ENCODE peak calls at places on chromosomes 5 and 9, in six cellular contexts. B, M, T, C, I and Q are unnamed samples.
A peak's percentile ranks its signal among the peaks of the same experiment; 100 is the strongest.

GRCh38 chr9:129575818-129576217 is 45.1 kb downstream of the C9orf50 start:
- DNase-seq in B (peak; percentile 35), M (no peak), T (no peak), C (peak; percentile 30), I (peak; percentile 33), Q (no peak)

GRCh38 chr9:116952434-116952805 is 265.3 kb downstream of the TRIM32 start:
- DNase-seq in B (no peak), M (no peak), T (no peak), C (peak; percentile 42), I (no peak), Q (no peak)

GRCh38 chr9:13823021-13823420 is 490.9 kb downstream of the NFIB start:
- DNase-seq in B (peak; percentile 30), M (no peak), T (no peak), C (no peak), I (no peak), Q (no peak)

GRCh38 chr9:8205580-8205979 is 406.0 kb upstream of the DMAC1 start:
- DNase-seq in B (no peak), M (no peak), T (no peak), C (no peak), I (peak; percentile 3), Q (no peak)

GRCh38 chr9:35529156-35529823 is 39.4 kb downstream of the RUSC2 start:
- DNase-seq in B (no peak), M (no peak), T (no peak), C (no peak), I (no peak), Q (no peak)

GRCh38 chr9:122562134-122562760 is 9.3 kb downstream of the OR1N2 start:
- DNase-seq in B (no peak), M (peak; percentile 75), T (no peak), C (no peak), I (no peak), Q (no peak)

GRCh38 chr5:143605403-143606005 is 202.0 kb upstream of the NR3C1 start:
- DNase-seq in B (peak; percentile 46), M (no peak), T (no peak), C (no peak), I (peak; percentile 32), Q (no peak)

GRCh38 chr9:132238026-132238972 is 76.4 kb downstream of the NTNG2 start:
- DNase-seq in B (no peak), M (no peak), T (no peak), C (no peak), I (no peak), Q (no peak)

GRCh38 chr9:4985376-4986266 is 549 bp downstream of the JAK2 start:
- DNase-seq in B (peak; percentile 45), M (peak; percentile 45), T (no peak), C (peak; percentile 72), I (peak; percentile 79), Q (peak; percentile 12)

GRCh38 chr9:128912270-128912853 is 8.4 kb upstream of the PHYHD1 start:
- DNase-seq in B (peak; percentile 94), M (peak; percentile 55), T (peak; percentile 38), C (peak; percentile 92), I (peak; percentile 70), Q (no peak)

GRCh38 chr5:91670565-91670964 is 287.4 kb upstream of the ARRDC3 start:
- DNase-seq in B (no peak), M (peak; percentile 49), T (peak; percentile 10), C (peak; percentile 60), I (no peak), Q (no peak)

GRCh38 chr9:136399176-136400037 is 563 bp downstream of the SNAPC4 start:
- DNase-seq in B (no peak), M (no peak), T (no peak), C (peak; percentile 39), I (peak; percentile 59), Q (no peak)

GRCh38 chr5:39171647-39172046 is 47.7 kb downstream of the FYB1 start:
- DNase-seq in B (no peak), M (no peak), T (no peak), C (no peak), I (no peak), Q (no peak)

GRCh38 chr5:96745025-96745424 is 62.7 kb downstream of the ERAP1 start:
- DNase-seq in B (no peak), M (no peak), T (no peak), C (no peak), I (no peak), Q (no peak)

GRCh38 chr5:177427919-177428573 is 1.6 kb downstream of the GRK6 start:
- DNase-seq in B (no peak), M (no peak), T (no peak), C (no peak), I (no peak), Q (no peak)

GRCh38 chr9:108937561-108938305 is 3.5 kb downstream of the ABITRAM start:
- DNase-seq in B (no peak), M (no peak), T (no peak), C (no peak), I (no peak), Q (no peak)

GRCh38 chr9:78811562-78812276 is 514.8 kb downstream of the PSAT1 start:
- DNase-seq in B (peak; percentile 61), M (no peak), T (no peak), C (peak; percentile 2), I (no peak), Q (no peak)

GRCh38 chr9:124949387-124949786 is 8.5 kb upstream of the GOLGA1 start:
- DNase-seq in B (no peak), M (no peak), T (no peak), C (no peak), I (no peak), Q (no peak)

GRCh38 chr5:61053937-61054336 is 108.3 kb downstream of the SMIM15 start:
- DNase-seq in B (peak; percentile 25), M (no peak), T (no peak), C (no peak), I (peak; percentile 32), Q (no peak)

GRCh38 chr5:61051267-61051666 is 106.3 kb downstream of the NDUFAF2 start:
- DNase-seq in B (peak; percentile 73), M (no peak), T (no peak), C (peak; percentile 47), I (peak; percentile 68), Q (no peak)

GRCh38 chr5:61048534-61048933 is 103.5 kb downstream of the NDUFAF2 start:
- DNase-seq in B (peak; percentile 92), M (no peak), T (no peak), C (no peak), I (peak; percentile 72), Q (no peak)

GRCh38 chr5:61055434-61056006 is 106.7 kb downstream of the SMIM15 start:
- DNase-seq in B (peak; percentile 72), M (no peak), T (no peak), C (peak; percentile 67), I (peak; percentile 69), Q (peak; percentile 42)

GRCh38 chr5:61052870-61053269 is 107.9 kb downstream of the NDUFAF2 start:
- DNase-seq in B (peak; percentile 91), M (no peak), T (no peak), C (peak; percentile 74), I (peak; percentile 82), Q (no peak)
- H3K9ac ChIP-seq in B (no peak overlapping the region), M (no peak overlapping the region), T (no peak overlapping the region), C (no peak overlapping the region), I (peak overlapping the region; percentile 28), Q (no peak overlapping the region)

GRCh38 chr5:149421372-149421685 is 42.2 kb upstream of the IL17B start:
- DNase-seq in B (no peak), M (no peak), T (no peak), C (no peak), I (peak; percentile 42), Q (no peak)
- H2BK15ac ChIP-seq in B (peak overlapping the region; percentile 45), M (no peak overlapping the region), T (no peak overlapping the region), C (no peak overlapping the region), I (peak overlapping the region; percentile 96), Q (peak overlapping the region; percentile 77)

GRCh38 chr5:151743535-151743934 is 14.9 kb downstream of the ATOX1 start:
- DNase-seq in B (peak; percentile 38), M (no peak), T (no peak), C (no peak), I (no peak), Q (no peak)
- H3K4me1 ChIP-seq in B (peaks cover 21% of the 10 kb centered on the region), M (peaks cover 7% of the 10 kb centered on the region), T (peaks cover 10% of the 10 kb centered on the region), C (peaks cover 8% of the 10 kb centered on the region), I (peaks cover 37% of the 10 kb centered on the region), Q (peaks cover 9% of the 10 kb centered on the region)

GRCh38 chr9:72442212-72442607 is 77.2 kb upstream of the ZFAND5 start:
- DNase-seq in B (peak; percentile 88), M (no peak), T (no peak), C (peak; percentile 92), I (peak; percentile 84), Q (no peak)
- H3K9ac ChIP-seq in B (no peak overlapping the region), M (no peak overlapping the region), T (no peak overlapping the region), C (no peak overlapping the region), I (no peak overlapping the region), Q (no peak overlapping the region)

DNA sequence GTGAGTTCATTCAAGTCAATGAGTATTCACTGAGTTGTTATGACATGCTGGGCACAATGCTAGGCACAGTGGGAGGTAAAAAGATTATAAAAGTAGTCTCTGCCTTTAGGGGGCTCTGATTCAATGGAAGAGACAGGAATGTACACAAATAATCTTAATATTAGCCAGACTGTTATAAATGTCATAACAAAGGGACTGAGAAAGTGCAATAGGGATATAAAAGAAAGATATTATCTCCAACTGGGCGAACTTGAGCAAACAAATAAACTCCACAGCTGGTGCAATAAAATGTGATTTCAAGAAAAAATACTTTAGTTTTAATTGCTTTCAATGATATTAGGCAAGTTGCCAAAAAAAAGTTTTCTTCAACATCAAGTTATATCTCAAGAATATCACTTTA is 755.2 kb downstream of the BRINP1 start:
- DNase-seq in B (no peak), M (no peak), T (no peak), C (no peak), I (no peak), Q (no peak)
- H2BK15ac ChIP-seq in B (no peak overlapping the region), M (no peak overlapping the region), T (no peak overlapping the region), C (no peak overlapping the region), I (no peak overlapping the region), Q (no peak overlapping the region)

GRCh38 chr5:113182658-113183344 is 206.2 kb downstream of the DCP2 start:
- DNase-seq in B (no peak), M (no peak), T (no peak), C (no peak), I (no peak), Q (no peak)
- H3K4me1 ChIP-seq in B (peaks cover 5% of the 10 kb centered on the region), M (peaks cover 9% of the 10 kb centered on the region), T (peaks cover 2% of the 10 kb centered on the region), C (peaks cover 6% of the 10 kb centered on the region), I (no peaks in the 10 kb centered on the region), Q (no peaks in the 10 kb centered on the region)

GRCh38 chr9:130847306-130848217 is 12.5 kb downstream of the ABL1 start:
- DNase-seq in B (peak; percentile 100), M (peak; percentile 77), T (no peak), C (peak; percentile 91), I (peak; percentile 99), Q (no peak)
- H3K9ac ChIP-seq in B (no peak overlapping the region), M (no peak overlapping the region), T (no peak overlapping the region), C (peak overlapping the region; percentile 37), I (peak overlapping the region; percentile 92), Q (no peak overlapping the region)

GRCh38 chr5:170067574-170068170 is 38.0 kb upstream of the FOXI1 start:
- DNase-seq in B (no peak), M (no peak), T (no peak), C (no peak), I (no peak), Q (no peak)

GRCh38 chr5:170069512-170069911 is 36.2 kb upstream of the FOXI1 start:
- DNase-seq in B (no peak), M (no peak), T (no peak), C (no peak), I (no peak), Q (no peak)

GRCh38 chr5:170070556-170071412 is 34.9 kb upstream of the FOXI1 start:
- DNase-seq in B (peak; percentile 45), M (peak; percentile 69), T (peak; percentile 17), C (peak; percentile 59), I (peak; percentile 46), Q (peak; percentile 32)

GRCh38 chr5:170076211-170076610 is 29.5 kb upstream of the FOXI1 start:
- DNase-seq in B (no peak), M (no peak), T (no peak), C (no peak), I (no peak), Q (no peak)

GRCh38 chr5:170071748-170072147 is 33.9 kb upstream of the FOXI1 start:
- DNase-seq in B (no peak), M (no peak), T (no peak), C (no peak), I (no peak), Q (no peak)
- H2BK15ac ChIP-seq in B (no peak overlapping the region), M (no peak overlapping the region), T (no peak overlapping the region), C (no peak overlapping the region), I (no peak overlapping the region), Q (no peak overlapping the region)